ENCODE peak calls at places on chromosome 14, in seven cellular contexts. I, O, U, V, G, R and K are unnamed samples.

GRCh38 chr14:104875811-104876210 is 10.7 kb downstream of the CEP170B start:
- DNase-seq in G (no peak), R (no peak), O (no peak), U (no peak), I (peak), V (no peak), K (no peak)

GRCh38 chr14:99168330-99168729 is 103.7 kb downstream of the BCL11B start:
- DNase-seq in O (no peak), V (no peak), U (no peak), I (no peak), G (no peak), R (no peak), K (no peak)

GRCh38 chr14:49970474-49971147 is 77.7 kb downstream of the ARF6 start:
- DNase-seq in I (no peak), R (peak), V (no peak), O (no peak), U (no peak), G (peak), K (no peak)

GRCh38 chr14:60657609-60657983 is 8.3 kb upstream of the SIX1 start:
- DNase-seq in I (no peak), U (no peak), G (peak), O (no peak), V (no peak), R (no peak), K (no peak)

GRCh38 chr14:63603749-63604277 is 37.9 kb downstream of the WDR89 start:
- DNase-seq in I (no peak), U (no peak), V (no peak), R (no peak), G (no peak), O (no peak), K (no peak)

GRCh38 chr14:52607061-52607460 is 54.4 kb downstream of the GPR137C start:
- DNase-seq in I (no peak), V (no peak), R (no peak), O (no peak), U (no peak), G (no peak), K (no peak)

GRCh38 chr14:98146416-98146815 is 1125.6 kb downstream of the BCL11B start:
- DNase-seq in G (no peak), R (no peak), V (no peak), O (no peak), U (no peak), I (no peak), K (no peak)

GRCh38 chr14:38254565-38255407 is 1.1 kb downstream of the CLEC14A start:
- DNase-seq in R (peak), G (no peak), I (no peak), O (no peak), V (no peak), U (no peak), K (no peak)

GRCh38 chr14:95485222-95485819 is 31.1 kb downstream of the SYNE3 start:
- DNase-seq in V (no peak), O (no peak), I (peak), G (no peak), U (no peak), R (no peak), K (no peak)

GRCh38 chr14:68753696-68754095 is 39.2 kb downstream of the ZFP36L1 start:
- DNase-seq in O (peak), R (no peak), V (no peak), U (no peak), I (no peak), G (peak), K (peak)

GRCh38 chr14:65833256-65833880 is 420.8 kb downstream of the FUT8 start:
- DNase-seq in V (no peak), O (no peak), I (no peak), U (no peak), R (no peak), G (peak), K (peak)

GRCh38 chr14:95522116-95522515 is 5.7 kb upstream of the SYNE3 start:
- DNase-seq in I (no peak), R (no peak), U (no peak), V (no peak), G (no peak), O (no peak), K (no peak)

GRCh38 chr14:76784881-76785280 is 23.6 kb downstream of the VASH1 start:
- DNase-seq in G (peak), V (peak), I (no peak), O (peak), U (peak), R (peak), K (no peak)

GRCh38 chr14:67241416-67242362 is at the start of gene PALS1:
- DNase-seq in O (no peak), V (peak), G (peak), U (peak), R (peak), I (no peak), K (peak)

GRCh38 chr14:75542585-75543091 is 20.4 kb downstream of the BATF start:
- DNase-seq in O (no peak), V (no peak), I (peak), G (peak), R (no peak), U (no peak), K (peak)

GRCh38 chr14:103519837-103520212 is 2.8 kb downstream of the CKB start:
- DNase-seq in V (no peak), R (no peak), G (no peak), U (no peak), I (peak), O (no peak), K (no peak)

GRCh38 chr14:89641495-89642162 is 224.6 kb upstream of the FOXN3 start:
- DNase-seq in O (no peak), I (no peak), V (no peak), G (no peak), U (peak), R (no peak), K (no peak)

GRCh38 chr14:70018246-70018645 is 139.0 kb downstream of the SMOC1 start:
- DNase-seq in V (no peak), I (no peak), O (no peak), G (no peak), U (no peak), R (no peak), K (no peak)

GRCh38 chr14:31941487-31941886 is 135.6 kb upstream of the ARHGAP5 start:
- DNase-seq in R (no peak), V (no peak), U (peak), I (no peak), G (no peak), O (no peak), K (no peak)

GRCh38 chr14:61695695-61696527 is 598 bp downstream of the HIF1A start:
- DNase-seq in O (peak), V (peak), R (peak), I (peak), U (peak), G (peak), K (no peak)

GRCh38 chr14:54782803-54783659 is 119.6 kb downstream of the GCH1 start:
- DNase-seq in U (peak), V (peak), O (no peak), G (peak), R (no peak), I (peak), K (no peak)
- TF ChIP-seq CTCF in U (peak), V (no peak), O (peak), G (no peak), R (no peak), I (no peak), K (no peak)

DNA sequence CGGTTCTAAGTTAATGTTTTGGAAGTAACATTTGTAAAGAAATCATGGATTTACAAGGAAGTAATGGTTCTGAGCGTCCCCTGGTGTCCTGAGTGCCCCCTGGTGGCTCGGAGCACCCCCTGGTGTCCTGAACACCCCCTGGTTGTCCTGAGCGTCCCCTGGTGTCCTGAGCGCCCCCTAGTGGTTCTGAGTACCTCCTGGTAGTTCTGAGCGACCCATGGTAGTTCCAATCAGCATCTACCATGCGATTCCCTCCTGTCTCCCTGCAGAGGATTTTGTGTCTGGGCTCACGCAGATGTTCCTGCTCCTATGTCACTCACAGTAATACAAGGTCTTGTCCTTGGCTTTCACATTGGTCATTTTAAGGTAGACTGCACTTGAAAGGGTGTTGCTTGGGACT is 1352.9 kb downstream of the TMEM121 start:
- DNase-seq in U (peak), I (no peak), O (no peak), R (no peak), G (no peak), V (peak), K (no peak)
- TF ChIP-seq CTCF in U (peak), I (peak), O (peak), R (no peak), G (no peak), V (peak), K (no peak)

GRCh38 chr14:100430571-100430970 is 107.4 kb downstream of the SLC25A47 start:
- DNase-seq in O (no peak), I (no peak), V (no peak), U (no peak), G (no peak), R (no peak), K (no peak)
- TF ChIP-seq CTCF in O (no peak), I (no peak), V (no peak), U (no peak), G (no peak), R (no peak), K (no peak)

DNA sequence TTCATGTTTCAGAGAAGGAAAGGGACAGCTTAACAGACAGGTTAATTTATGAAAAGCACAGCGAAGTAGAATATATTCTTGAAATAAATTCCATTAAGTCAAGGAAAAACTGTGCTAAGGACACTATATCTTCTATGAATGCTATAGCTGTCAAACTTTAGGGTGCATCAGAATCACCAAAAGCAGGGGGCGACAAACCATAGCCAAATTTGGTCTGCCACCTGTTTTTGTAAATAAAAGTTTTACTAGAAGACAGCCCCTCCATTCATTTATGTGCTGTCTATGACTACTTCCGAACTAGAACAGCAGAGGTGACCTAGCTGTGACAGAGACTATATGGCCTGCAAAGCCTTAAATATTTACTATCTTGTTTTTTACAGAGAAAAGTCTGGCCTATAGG is 25.9 kb downstream of the PPP4R3A start:
- DNase-seq in R (no peak), U (no peak), I (no peak), O (no peak), V (no peak), G (no peak), K (no peak)
- TF ChIP-seq CTCF in R (no peak), U (peak), I (no peak), O (no peak), V (no peak), G (no peak), K (no peak)

GRCh38 chr14:59069455-59069854 is 119.0 kb upstream of the DAAM1 start:
- DNase-seq in I (no peak), G (no peak), U (peak), R (no peak), O (no peak), V (no peak), K (no peak)

GRCh38 chr14:59063259-59063658 is 125.2 kb upstream of the DAAM1 start:
- DNase-seq in R (no peak), I (no peak), U (no peak), O (no peak), G (no peak), V (no peak), K (no peak)

DNA sequence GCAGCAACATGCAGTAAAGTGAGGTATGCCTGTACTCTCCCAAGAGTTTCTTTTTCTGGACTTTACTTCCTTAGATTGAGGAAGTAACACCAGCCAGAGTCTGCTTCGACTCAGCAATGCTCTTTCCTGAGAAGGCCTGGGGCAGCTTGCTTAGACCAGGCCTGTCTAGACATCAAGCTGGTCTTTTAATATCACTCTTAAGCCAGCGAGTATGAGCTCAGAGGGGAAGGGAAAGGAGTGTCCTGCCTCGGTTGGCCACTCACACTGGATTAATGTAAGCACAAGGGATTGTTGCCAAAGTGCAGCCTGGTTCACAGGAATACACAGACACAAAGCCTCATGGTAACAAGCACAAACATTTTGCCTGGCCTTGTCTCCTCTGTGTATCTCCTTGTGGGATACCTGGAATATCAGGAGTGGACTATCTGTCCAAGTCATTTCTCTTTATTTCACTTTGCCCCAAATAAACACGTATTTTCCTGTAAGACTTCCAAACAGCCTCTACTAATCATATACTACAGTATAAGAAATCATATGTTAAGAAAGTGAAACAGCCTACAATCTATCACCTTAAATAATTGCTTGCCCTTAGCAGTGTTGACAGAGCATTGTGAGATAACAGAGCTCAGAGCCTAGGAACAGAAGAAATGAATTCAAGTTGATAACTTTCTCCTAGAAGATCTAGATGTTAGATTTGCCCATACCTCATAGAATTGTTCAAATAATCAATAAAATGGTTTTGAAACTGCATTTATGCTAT is 121.2 kb upstream of the DAAM1 start:
- DNase-seq in V (peak), O (no peak), I (no peak), G (no peak), U (no peak), R (no peak), K (no peak)
- TF ChIP-seq CTCF in V (no peak), O (no peak), I (no peak), G (no peak), U (no peak), R (no peak), K (no peak)

GRCh38 chr14:56487761-56488160 is 91.8 kb upstream of the TMEM260 start:
- DNase-seq in G (peak), O (no peak), R (no peak), U (no peak), I (no peak), V (no peak), K (peak)

GRCh38 chr14:56488306-56488705 is 91.3 kb upstream of the TMEM260 start:
- DNase-seq in V (no peak), G (no peak), I (no peak), R (no peak), O (no peak), U (no peak), K (no peak)

GRCh38 chr14:56487090-56487667 is 92.4 kb upstream of the TMEM260 start:
- DNase-seq in V (peak), R (peak), U (no peak), G (peak), I (no peak), O (no peak), K (peak)

GRCh38 chr14:56482306-56482705 is 97.3 kb upstream of the TMEM260 start:
- DNase-seq in O (no peak), G (peak), U (no peak), I (no peak), V (peak), R (no peak), K (no peak)
- TF ChIP-seq CTCF in O (no peak), G (peak), U (peak), I (no peak), V (peak), R (peak), K (no peak)

GRCh38 chr14:74508292-74508731 is 14.7 kb downstream of the ISCA2 start:
- DNase-seq in O (no peak), U (peak), I (no peak), R (no peak), G (peak), V (peak), K (no peak)
- TF ChIP-seq CTCF in O (peak), U (peak), I (peak), R (peak), G (peak), V (peak), K (peak)